ENCODE peak calls at places on chromosomes 12 and 14, in four cellular contexts. S is fibroblast of mammary gland, B is cardiac fibroblast, R is heart left ventricle. A is an unnamed sample.

GRCh38 chr12:29782821-29783772 is 645 bp downstream of the TMTC1 start:
- DNase-seq in S (peak; percentile 35), B (peak; percentile 59), R (peak; percentile 71), A (peak; percentile 41)

GRCh38 chr12:94815958-94816357 is 165.6 kb upstream of the TMCC3 start:
- DNase-seq in S (no peak), B (no peak), R (no peak), A (no peak)

GRCh38 chr12:28582687-28583376 is 392.6 kb downstream of the CCDC91 start:
- DNase-seq in S (no peak), B (no peak), R (no peak), A (no peak)

GRCh38 chr12:132133952-132134652 is 10.0 kb downstream of the DDX51 start:
- DNase-seq in S (no peak), B (no peak), R (no peak), A (no peak)

GRCh38 chr14:39426605-39427004 is 5.6 kb downstream of the FBXO33 start:
- DNase-seq in S (peak; percentile 74), B (peak; percentile 76), R (no peak), A (no peak)

GRCh38 chr12:46387697-46388096 is 15.1 kb upstream of the SLC38A2 start:
- DNase-seq in S (no peak), B (no peak), R (no peak), A (no peak)

GRCh38 chr14:101111620-101112290 is 208.2 kb upstream of the RTL1 start:
- DNase-seq in S (no peak), B (no peak), R (no peak), A (peak; percentile 3)

GRCh38 chr12:3097186-3097804 is 20.1 kb downstream of the TSPAN9 start:
- DNase-seq in S (no peak), B (peak; percentile 94), R (peak; percentile 90), A (no peak)

GRCh38 chr12:123180171-123180570 is 29.3 kb upstream of the PITPNM2 start:
- DNase-seq in S (no peak), B (no peak), R (no peak), A (no peak)

GRCh38 chr12:106601031-106601430 is 18.2 kb downstream of the RFX4 start:
- DNase-seq in S (no peak), B (no peak), R (no peak), A (no peak)

GRCh38 chr12:92360543-92360942 is 214.9 kb upstream of the BTG1 start:
- DNase-seq in S (no peak), B (no peak), R (no peak), A (no peak)

GRCh38 chr14:69001375-69001774 is 22.3 kb upstream of the ACTN1 start:
- DNase-seq in S (no peak), B (no peak), R (no peak), A (no peak)

GRCh38 chr12:3646561-3647241 is 106.2 kb downstream of the CRACR2A start:
- DNase-seq in S (no peak), B (no peak), R (no peak), A (no peak)

GRCh38 chr12:105773501-105773900 is 365.3 kb downstream of the NUAK1 start:
- DNase-seq in S (no peak), B (no peak), R (no peak), A (no peak)

GRCh38 chr12:109252799-109253198 is 56.3 kb downstream of the FOXN4 start:
- DNase-seq in S (no peak), B (no peak), R (no peak), A (no peak)
- TF ChIP-seq CTCF in S (no peak), B (no peak), R (no peak), A (no peak)

GRCh38 chr14:54026671-54027070 is 70.0 kb upstream of the BMP4 start:
- DNase-seq in S (no peak), B (no peak), R (no peak), A (no peak)

GRCh38 chr14:54023027-54023426 is 66.4 kb upstream of the BMP4 start:
- DNase-seq in S (no peak), B (no peak), R (no peak), A (no peak)

DNA sequence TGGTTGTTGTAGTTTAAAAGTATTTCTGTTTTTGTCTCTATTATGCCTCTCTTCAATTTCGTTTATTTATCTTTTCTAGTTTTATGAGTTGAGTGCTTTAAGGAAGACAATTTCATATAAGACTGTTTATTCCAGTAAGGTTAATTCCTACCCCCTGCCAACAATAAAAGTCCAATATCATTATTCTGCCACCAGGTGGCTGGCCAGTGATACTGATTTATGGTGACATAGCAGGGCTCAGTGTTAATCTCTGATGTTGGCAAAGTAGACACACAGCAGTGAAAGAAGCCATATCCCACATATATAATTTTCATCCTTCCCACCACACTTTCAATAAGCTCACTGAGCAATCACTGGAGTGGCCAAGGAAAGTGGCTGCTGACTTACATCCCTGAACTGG is 69.0 kb upstream of the BMP4 start:
- DNase-seq in S (peak; percentile 25), B (peak; percentile 58), R (no peak), A (no peak)
- TF ChIP-seq CTCF in S (peak; percentile 38), B (peak; percentile 60), R (peak; percentile 34), A (no peak)

GRCh38 chr12:67909091-67909531 is 80.1 kb upstream of the IFNG-AS1 start:
- DNase-seq in S (peak; percentile 41), B (peak; percentile 17), R (no peak), A (no peak)

GRCh38 chr12:67911293-67911637 is 78.0 kb upstream of the IFNG-AS1 start:
- DNase-seq in S (no peak), B (peak; percentile 52), R (peak; percentile 80), A (no peak)

GRCh38 chr12:67911789-67912188 is 77.5 kb upstream of the IFNG-AS1 start:
- DNase-seq in S (no peak), B (no peak), R (no peak), A (no peak)

GRCh38 chr12:67909681-67910080 is 79.6 kb upstream of the IFNG-AS1 start:
- DNase-seq in S (no peak), B (no peak), R (no peak), A (no peak)

DNA sequence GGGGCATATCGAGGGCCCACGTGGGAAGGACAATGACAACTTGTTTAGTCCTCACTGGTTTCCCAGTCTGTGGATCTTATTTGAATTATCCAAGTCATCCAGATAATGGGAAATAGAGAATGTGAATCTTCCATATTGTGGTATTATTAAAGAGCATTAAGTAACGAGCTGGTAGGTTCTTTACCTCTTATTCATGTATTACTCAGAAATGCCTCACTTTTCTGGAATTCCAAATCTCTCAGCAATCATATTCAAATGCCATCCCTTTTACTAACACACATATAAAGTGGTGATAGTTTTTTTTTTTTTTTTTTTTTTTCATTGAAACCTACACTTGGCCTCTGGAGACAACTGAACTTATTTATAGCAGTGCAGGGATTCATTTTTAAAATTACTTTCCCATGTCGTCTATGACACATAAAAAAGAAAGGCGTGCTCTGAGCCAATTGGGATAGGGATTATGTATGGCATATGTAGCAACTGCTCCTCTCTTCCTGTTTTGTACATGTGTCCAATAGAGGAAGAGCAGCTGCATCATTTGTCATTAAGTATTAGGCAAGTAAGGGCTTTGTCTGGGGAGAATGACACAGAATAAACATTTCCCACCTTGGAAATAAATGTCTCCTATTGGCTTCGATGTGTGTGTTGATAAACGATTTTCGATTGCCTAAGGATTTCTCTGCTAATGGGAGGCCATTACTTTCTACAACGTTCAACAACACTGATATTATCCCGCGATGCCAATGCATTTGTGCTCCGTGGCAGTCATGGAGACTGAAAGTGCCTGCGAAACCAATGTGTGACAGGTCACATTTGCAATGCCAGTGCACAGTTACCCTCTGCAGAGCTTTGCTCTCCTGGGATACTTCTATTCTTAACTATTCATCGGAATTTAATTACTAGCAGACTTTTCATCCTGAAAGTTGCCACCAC is 78.6 kb upstream of the IFNG-AS1 start:
- DNase-seq in S (peak; percentile 98), B (peak; percentile 67), R (peak; percentile 44), A (no peak)
- TF ChIP-seq CTCF in S (no peak), B (no peak), R (no peak), A (no peak)

GRCh38 chr14:82052778-82053177 is 519.1 kb upstream of the SEL1L start:
- DNase-seq in S (no peak), B (no peak), R (no peak), A (no peak)
- TF ChIP-seq CTCF in S (no peak), B (no peak), R (no peak), A (no peak)

GRCh38 chr12:43551971-43552559 is at the start of gene ADAMTS20:
- DNase-seq in S (no peak), B (peak; percentile 2), R (no peak), A (no peak)
- TF ChIP-seq CTCF in S (no peak), B (no peak), R (no peak), A (no peak)

GRCh38 chr14:75224561-75224960 is 48.1 kb upstream of the TMED10 start:
- DNase-seq in S (peak; percentile 36), B (no peak), R (no peak), A (no peak)

GRCh38 chr14:75220097-75220496 is 43.7 kb upstream of the TMED10 start:
- DNase-seq in S (no peak), B (no peak), R (no peak), A (no peak)

GRCh38 chr14:75221797-75222196 is 45.4 kb upstream of the TMED10 start:
- DNase-seq in S (no peak), B (no peak), R (no peak), A (no peak)

GRCh38 chr14:75223664-75224154 is 47.3 kb upstream of the TMED10 start:
- DNase-seq in S (no peak), B (no peak), R (peak; percentile 64), A (no peak)

DNA sequence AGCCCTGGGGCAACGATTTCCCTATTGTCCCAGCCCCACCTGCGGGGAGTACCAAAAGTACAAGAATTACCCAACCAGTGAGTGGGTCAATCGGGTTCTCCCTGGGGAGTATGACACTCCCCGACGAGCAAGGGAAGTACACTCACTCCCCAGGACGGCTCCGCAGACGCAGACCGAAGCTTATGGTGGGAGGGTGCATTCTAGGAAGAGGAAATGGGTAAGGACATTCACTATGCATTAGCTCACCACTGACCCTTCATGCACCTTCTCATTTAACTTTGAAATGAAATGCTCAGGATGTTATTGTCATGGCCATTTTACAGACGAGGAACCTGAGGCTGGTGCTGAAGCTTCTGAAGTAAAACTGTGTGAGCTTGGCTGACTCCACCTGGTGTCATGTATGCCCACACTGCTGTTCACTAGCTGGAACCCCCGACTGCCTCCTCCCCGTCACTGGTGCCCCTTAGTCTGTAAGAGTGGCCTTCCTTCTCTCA is 45.8 kb upstream of the TMED10 start:
- DNase-seq in S (peak; percentile 91), B (peak; percentile 88), R (peak; percentile 57), A (no peak)
- TF ChIP-seq CTCF in S (no peak), B (no peak), R (no peak), A (no peak)

GRCh38 chr14:20720741-20721140 is 24.9 kb upstream of the EDDM3A start:
- DNase-seq in S (no peak), B (no peak), R (no peak), A (no peak)

GRCh38 chr14:20719777-20720176 is 25.9 kb upstream of the EDDM3A start:
- DNase-seq in S (no peak), B (no peak), R (no peak), A (no peak)

GRCh38 chr14:20722016-20722415 is 23.7 kb upstream of the EDDM3A start:
- DNase-seq in S (no peak), B (no peak), R (no peak), A (no peak)

GRCh38 chr14:20723458-20723857 is 22.2 kb upstream of the EDDM3A start:
- DNase-seq in S (no peak), B (no peak), R (peak; percentile 30), A (no peak)
- TF ChIP-seq CTCF in S (no peak), B (no peak), R (no peak), A (no peak)

A was measured in omental fat pad.